ENCODE peak calls at places on chromosomes 4 and X, in seven cellular contexts. K is stimulated activated CD4-positive, alpha-beta T cell treated with anti-CD3 and anti-CD28 coated beads, Interleukin-2, amount 100 ng/mL, for 4 hours; M is Caki2; Q is GM04504; J is stimulated activated naive CD8-positive, alpha-beta T cell treated with anti-CD3 and anti-CD28 coated beads, Interleukin-15, Interleukin-2, amounts not matched to agents 100 U/mL and 50 U/mL, for 24 hours; W is C1 segment of cervical spinal cord; Y is NCI-H1105 treated with DMSO at 0.1 percent for 48 hours. C is an unnamed sample.

GRCh38 chr4:138938371-138938699 is 77.2 kb upstream of the NOCT start:
- DNase-seq in K (no peak), M (peak), Q (peak), J (no peak), W (no peak), Y (peak), C (no peak)

GRCh38 chr4:102606261-102606660 is 105.1 kb downstream of the NFKB1 start:
- DNase-seq in K (no peak), M (no peak), Q (no peak), J (no peak), W (no peak), Y (no peak), C (no peak)

GRCh38 chr4:22268350-22269025 is 247.4 kb downstream of the ADGRA3 start:
- DNase-seq in K (no peak), M (no peak), Q (no peak), J (no peak), W (no peak), Y (no peak), C (no peak)

GRCh38 chr4:153095448-153096204 is 108.6 kb upstream of the TRIM2 start:
- DNase-seq in K (no peak), M (no peak), Q (no peak), J (no peak), W (no peak), Y (no peak), C (no peak)

GRCh38 chrX:45063319-45064095 is 137.2 kb downstream of the DIPK2B start:
- DNase-seq in K (no peak), M (no peak), Q (no peak), J (no peak), W (no peak), Y (no peak), C (no peak)

GRCh38 chrX:128717635-128718578 is 665.7 kb upstream of the ACTRT1 start:
- DNase-seq in K (no peak), M (no peak), Q (no peak), J (no peak), W (no peak), Y (no peak), C (no peak)

GRCh38 chrX:95662200-95662599 is 1022.4 kb upstream of the DIAPH2 start:
- DNase-seq in K (no peak), M (no peak), Q (no peak), J (no peak), W (no peak), Y (no peak), C (no peak)

GRCh38 chr4:97786306-97786920 is 356.9 kb downstream of the STPG2 start:
- DNase-seq in K (no peak), M (no peak), Q (no peak), J (no peak), W (no peak), Y (no peak), C (no peak)

GRCh38 chr4:55947254-55947882 is 1.4 kb upstream of the CEP135 start:
- DNase-seq in K (no peak), M (no peak), Q (no peak), J (peak), W (no peak), Y (no peak), C (no peak)

GRCh38 chr4:1530356-1530755 is 124.1 kb upstream of the NKX1-1 start:
- DNase-seq in K (no peak), M (no peak), Q (no peak), J (no peak), W (no peak), Y (no peak), C (no peak)

GRCh38 chr4:41177016-41177415 is 37.3 kb downstream of the APBB2 start:
- DNase-seq in K (no peak), M (no peak), Q (no peak), J (no peak), W (no peak), Y (no peak), C (no peak)

GRCh38 chrX:19198448-19198847 is 76.2 kb upstream of the ADGRG2 start:
- DNase-seq in K (no peak), M (no peak), Q (no peak), J (no peak), W (no peak), Y (no peak), C (no peak)

GRCh38 chrX:151973851-151974335 is 583 bp downstream of the GABRE start:
- DNase-seq in K (no peak), M (no peak), Q (no peak), J (no peak), W (no peak), Y (no peak), C (no peak)

GRCh38 chr4:79526970-79527565 is 119.0 kb upstream of the GK2 start:
- DNase-seq in K (no peak), M (peak), Q (no peak), J (no peak), W (no peak), Y (no peak), C (no peak)

GRCh38 chr4:28868831-28869230 is 1851.3 kb upstream of the PCDH7 start:
- DNase-seq in K (no peak), M (no peak), Q (no peak), J (no peak), W (no peak), Y (no peak), C (no peak)

GRCh38 chrX:100731441-100732281 is at the start of gene SYTL4:
- DNase-seq in K (no peak), M (peak), Q (no peak), J (no peak), W (peak), Y (peak), C (no peak)

GRCh38 chrX:2498781-2499302 is 1.9 kb downstream of the DHRSX start:
- DNase-seq in K (no peak), M (peak), Q (no peak), J (no peak), W (no peak), Y (no peak), C (no peak)

GRCh38 chrX:50905334-50905733 is 5.2 kb upstream of the BMP15 start:
- DNase-seq in K (no peak), M (no peak), Q (no peak), J (peak), W (no peak), Y (no peak), C (no peak)